ENCODE peak calls at places on chromosomes 5 and 9, in nine cellular contexts. One of them, this sample, is unnamed.
A peak's percentile ranks its signal among the peaks of the same experiment; 100 is the strongest.

GRCh38 chr5:1393571-1394501 is 48.9 kb upstream of the CLPTM1L start:
- DNase-seq in GM23338: no peak
- DNase-seq in HepG2: no peak
- DNase-seq in Panc1: no peak
- DNase-seq in HL-60: no peak
- DNase-seq in breast epithelium: no peak
- DNase-seq in stomach: no peak
- DNase-seq in SK-N-SH: no peak
- DNase-seq in sigmoid colon: no peak
- DNase-seq in this sample: no peak

GRCh38 chr9:89899476-89900047 is 294.8 kb downstream of the GADD45G start:
- DNase-seq in Panc1: no peak
- DNase-seq in sigmoid colon: no peak
- DNase-seq in stomach: no peak
- DNase-seq in GM23338: peak; percentile 4
- DNase-seq in breast epithelium: no peak
- DNase-seq in SK-N-SH: no peak
- DNase-seq in HepG2: peak; percentile 21
- DNase-seq in HL-60: no peak
- DNase-seq in this sample: no peak

GRCh38 chr5:176373100-176373818 is 8.0 kb downstream of the ARL10 start:
- DNase-seq in sigmoid colon: peak; percentile 70
- DNase-seq in HepG2: no peak
- DNase-seq in Panc1: no peak
- DNase-seq in HL-60: no peak
- DNase-seq in stomach: no peak
- DNase-seq in breast epithelium: no peak
- DNase-seq in SK-N-SH: no peak
- DNase-seq in GM23338: no peak
- DNase-seq in this sample: no peak

GRCh38 chr9:13274901-13275641 is 4.4 kb downstream of the MPDZ start:
- DNase-seq in HL-60: no peak
- DNase-seq in GM23338: peak; percentile 21
- DNase-seq in sigmoid colon: no peak
- DNase-seq in stomach: no peak
- DNase-seq in SK-N-SH: peak; percentile 29
- DNase-seq in HepG2: no peak
- DNase-seq in breast epithelium: no peak
- DNase-seq in Panc1: no peak
- DNase-seq in this sample: no peak

GRCh38 chr5:159746707-159747106 is 169.6 kb upstream of the ADRA1B start:
- DNase-seq in SK-N-SH: no peak
- DNase-seq in breast epithelium: no peak
- DNase-seq in sigmoid colon: no peak
- DNase-seq in stomach: no peak
- DNase-seq in Panc1: no peak
- DNase-seq in HL-60: no peak
- DNase-seq in GM23338: no peak
- DNase-seq in HepG2: no peak
- DNase-seq in this sample: no peak

GRCh38 chr9:88953401-88954029 is 37.8 kb upstream of the S1PR3 start:
- DNase-seq in GM23338: no peak
- DNase-seq in Panc1: no peak
- DNase-seq in HepG2: peak; percentile 5
- DNase-seq in SK-N-SH: no peak
- DNase-seq in HL-60: no peak
- DNase-seq in sigmoid colon: no peak
- DNase-seq in stomach: no peak
- DNase-seq in breast epithelium: no peak
- DNase-seq in this sample: no peak

GRCh38 chr9:81150016-81150625 is 539.2 kb downstream of the TLE1 start:
- DNase-seq in GM23338: no peak
- DNase-seq in HepG2: no peak
- DNase-seq in breast epithelium: no peak
- DNase-seq in stomach: no peak
- DNase-seq in SK-N-SH: no peak
- DNase-seq in HL-60: no peak
- DNase-seq in Panc1: no peak
- DNase-seq in sigmoid colon: no peak
- DNase-seq in this sample: no peak

GRCh38 chr5:40046792-40047191 is 622.0 kb upstream of the DAB2 start:
- DNase-seq in GM23338: no peak
- DNase-seq in breast epithelium: no peak
- DNase-seq in HL-60: no peak
- DNase-seq in SK-N-SH: no peak
- DNase-seq in Panc1: no peak
- DNase-seq in sigmoid colon: no peak
- DNase-seq in HepG2: no peak
- DNase-seq in stomach: no peak
- DNase-seq in this sample: no peak

GRCh38 chr9:3173374-3173773 is 329.5 kb upstream of the PUM3 start:
- DNase-seq in SK-N-SH: no peak
- DNase-seq in HepG2: no peak
- DNase-seq in GM23338: no peak
- DNase-seq in Panc1: no peak
- DNase-seq in HL-60: no peak
- DNase-seq in sigmoid colon: no peak
- DNase-seq in stomach: no peak
- DNase-seq in breast epithelium: no peak
- DNase-seq in this sample: no peak

GRCh38 chr9:91547076-91547475 is 123.4 kb upstream of the NFIL3 start:
- DNase-seq in sigmoid colon: no peak
- DNase-seq in Panc1: no peak
- DNase-seq in HL-60: no peak
- DNase-seq in SK-N-SH: no peak
- DNase-seq in GM23338: no peak
- DNase-seq in breast epithelium: no peak
- DNase-seq in stomach: no peak
- DNase-seq in HepG2: no peak
- DNase-seq in this sample: no peak

GRCh38 chr9:98031935-98032334 is 24.6 kb upstream of the NANS start:
- DNase-seq in GM23338: no peak
- DNase-seq in Panc1: no peak
- DNase-seq in breast epithelium: no peak
- DNase-seq in HL-60: no peak
- DNase-seq in HepG2: no peak
- DNase-seq in SK-N-SH: no peak
- DNase-seq in sigmoid colon: no peak
- DNase-seq in stomach: no peak
- DNase-seq in this sample: no peak

DNA sequence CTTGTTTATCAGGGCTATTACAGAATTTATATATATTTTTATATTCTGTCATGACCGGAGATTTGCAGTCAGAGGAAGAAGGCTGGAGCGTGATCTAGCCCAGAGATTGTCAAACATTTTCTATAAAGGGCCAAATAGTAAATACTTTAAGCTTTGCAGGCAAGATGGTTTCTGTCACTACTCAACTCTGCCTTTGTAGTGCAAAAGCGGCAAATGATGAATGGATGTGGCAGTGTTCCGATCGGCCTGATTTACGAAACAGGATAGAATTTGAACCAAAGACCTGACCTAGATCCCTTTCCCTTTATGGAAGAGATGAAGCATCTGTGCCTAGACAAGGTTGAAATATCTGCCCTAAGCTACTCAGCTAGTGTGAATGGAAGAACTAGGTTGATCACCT is 209.5 kb downstream of the YTHDC2 start:
- DNase-seq in HL-60: no peak
- DNase-seq in stomach: no peak
- DNase-seq in HepG2: no peak
- DNase-seq in SK-N-SH: no peak
- DNase-seq in Panc1: no peak
- DNase-seq in breast epithelium: no peak
- DNase-seq in sigmoid colon: no peak
- DNase-seq in GM23338: no peak
- DNase-seq in this sample: no peak
- TF ChIP-seq POLR2AphosphoS5 in HL-60: no peak
- TF ChIP-seq POLR2AphosphoS5 in stomach: no peak
- TF ChIP-seq POLR2AphosphoS5 in HepG2: no peak
- TF ChIP-seq POLR2AphosphoS5 in SK-N-SH: no peak
- TF ChIP-seq POLR2AphosphoS5 in Panc1: no peak
- TF ChIP-seq POLR2AphosphoS5 in breast epithelium: no peak
- TF ChIP-seq POLR2AphosphoS5 in sigmoid colon: peak; percentile 86
- TF ChIP-seq POLR2AphosphoS5 in GM23338: no peak
- TF ChIP-seq POLR2AphosphoS5 in this sample: no peak

GRCh38 chr9:136292591-136293448 is 11.1 kb downstream of the CCDC187 start:
- DNase-seq in HL-60: no peak
- DNase-seq in SK-N-SH: peak; percentile 67
- DNase-seq in HepG2: no peak
- DNase-seq in breast epithelium: no peak
- DNase-seq in Panc1: no peak
- DNase-seq in stomach: peak; percentile 43
- DNase-seq in sigmoid colon: no peak
- DNase-seq in GM23338: no peak
- DNase-seq in this sample: no peak

GRCh38 chr9:136295537-136296433 is 8.1 kb downstream of the CCDC187 start:
- DNase-seq in breast epithelium: no peak
- DNase-seq in HepG2: peak; percentile 37
- DNase-seq in HL-60: no peak
- DNase-seq in GM23338: no peak
- DNase-seq in sigmoid colon: no peak
- DNase-seq in SK-N-SH: no peak
- DNase-seq in Panc1: no peak
- DNase-seq in stomach: no peak
- DNase-seq in this sample: no peak

GRCh38 chr9:136295055-136295454 is 8.8 kb downstream of the CCDC187 start:
- DNase-seq in Panc1: no peak
- DNase-seq in GM23338: no peak
- DNase-seq in stomach: no peak
- DNase-seq in sigmoid colon: no peak
- DNase-seq in breast epithelium: no peak
- DNase-seq in HepG2: no peak
- DNase-seq in SK-N-SH: no peak
- DNase-seq in HL-60: no peak
- DNase-seq in this sample: no peak

GRCh38 chr9:136293476-136294077 is 10.3 kb downstream of the CCDC187 start:
- DNase-seq in HL-60: no peak
- DNase-seq in sigmoid colon: no peak
- DNase-seq in HepG2: no peak
- DNase-seq in breast epithelium: no peak
- DNase-seq in stomach: no peak
- DNase-seq in GM23338: no peak
- DNase-seq in Panc1: no peak
- DNase-seq in SK-N-SH: no peak
- DNase-seq in this sample: no peak

DNA sequence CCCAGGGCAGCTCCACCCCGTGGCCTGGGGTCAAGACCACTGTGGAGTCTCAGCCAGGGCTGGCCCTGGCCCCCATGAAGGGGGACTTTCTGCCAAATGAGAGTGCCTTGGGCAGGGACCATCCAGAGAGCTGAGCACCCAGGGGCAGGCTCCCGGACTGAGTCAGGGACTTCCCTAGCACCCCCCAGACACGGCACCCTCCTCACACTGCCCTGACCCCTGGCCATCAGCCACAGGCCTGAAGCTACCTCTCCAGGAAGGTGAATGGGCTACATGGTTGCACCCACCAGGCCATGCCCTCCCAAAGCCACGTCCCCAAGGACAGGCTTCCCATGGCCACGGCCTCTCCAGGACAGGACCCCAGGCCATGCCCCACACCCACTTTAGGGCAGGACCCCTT is 9.5 kb downstream of the CCDC187 start:
- DNase-seq in GM23338: no peak
- DNase-seq in Panc1: no peak
- DNase-seq in HL-60: no peak
- DNase-seq in breast epithelium: no peak
- DNase-seq in stomach: no peak
- DNase-seq in HepG2: no peak
- DNase-seq in SK-N-SH: no peak
- DNase-seq in sigmoid colon: no peak
- DNase-seq in this sample: no peak
- H3K27ac ChIP-seq in GM23338: no peak overlapping the region
- H3K27ac ChIP-seq in Panc1: no peak overlapping the region
- H3K27ac ChIP-seq in HL-60: no peak overlapping the region
- H3K27ac ChIP-seq in breast epithelium: no peak overlapping the region
- H3K27ac ChIP-seq in stomach: no peak overlapping the region
- H3K27ac ChIP-seq in HepG2: no peak overlapping the region
- H3K27ac ChIP-seq in SK-N-SH: no peak overlapping the region
- H3K27ac ChIP-seq in sigmoid colon: no peak overlapping the region
- H3K27ac ChIP-seq in this sample: no peak overlapping the region

GRCh38 chr9:69173891-69174644 is at the start of gene TJP2:
- DNase-seq in Panc1: no peak
- DNase-seq in GM23338: peak; percentile 74
- DNase-seq in breast epithelium: peak; percentile 65
- DNase-seq in HepG2: peak; percentile 54
- DNase-seq in SK-N-SH: peak; percentile 87
- DNase-seq in HL-60: peak; percentile 68
- DNase-seq in sigmoid colon: peak; percentile 82
- DNase-seq in stomach: peak; percentile 40
- DNase-seq in this sample: no peak
- TF ChIP-seq POLR2AphosphoS5 in Panc1: peak; percentile 7
- TF ChIP-seq POLR2AphosphoS5 in GM23338: peak; percentile 34
- TF ChIP-seq POLR2AphosphoS5 in breast epithelium: no peak
- TF ChIP-seq POLR2AphosphoS5 in HepG2: no peak
- TF ChIP-seq POLR2AphosphoS5 in SK-N-SH: no peak
- TF ChIP-seq POLR2AphosphoS5 in HL-60: no peak
- TF ChIP-seq POLR2AphosphoS5 in sigmoid colon: no peak
- TF ChIP-seq POLR2AphosphoS5 in stomach: no peak
- TF ChIP-seq POLR2AphosphoS5 in this sample: no peak

GRCh38 chr5:157924931-157925729 is 66.2 kb upstream of the CLINT1 start:
- DNase-seq in HepG2: no peak
- DNase-seq in SK-N-SH: no peak
- DNase-seq in sigmoid colon: no peak
- DNase-seq in GM23338: no peak
- DNase-seq in breast epithelium: no peak
- DNase-seq in Panc1: no peak
- DNase-seq in HL-60: no peak
- DNase-seq in stomach: no peak
- DNase-seq in this sample: no peak
- H3K27ac ChIP-seq in HepG2: no peak overlapping the region
- H3K27ac ChIP-seq in SK-N-SH: no peak overlapping the region
- H3K27ac ChIP-seq in sigmoid colon: no peak overlapping the region
- H3K27ac ChIP-seq in GM23338: no peak overlapping the region
- H3K27ac ChIP-seq in breast epithelium: no peak overlapping the region
- H3K27ac ChIP-seq in Panc1: no peak overlapping the region
- H3K27ac ChIP-seq in HL-60: no peak overlapping the region
- H3K27ac ChIP-seq in stomach: peak overlapping the region; percentile 64
- H3K27ac ChIP-seq in this sample: peak overlapping the region; percentile 40

DNA sequence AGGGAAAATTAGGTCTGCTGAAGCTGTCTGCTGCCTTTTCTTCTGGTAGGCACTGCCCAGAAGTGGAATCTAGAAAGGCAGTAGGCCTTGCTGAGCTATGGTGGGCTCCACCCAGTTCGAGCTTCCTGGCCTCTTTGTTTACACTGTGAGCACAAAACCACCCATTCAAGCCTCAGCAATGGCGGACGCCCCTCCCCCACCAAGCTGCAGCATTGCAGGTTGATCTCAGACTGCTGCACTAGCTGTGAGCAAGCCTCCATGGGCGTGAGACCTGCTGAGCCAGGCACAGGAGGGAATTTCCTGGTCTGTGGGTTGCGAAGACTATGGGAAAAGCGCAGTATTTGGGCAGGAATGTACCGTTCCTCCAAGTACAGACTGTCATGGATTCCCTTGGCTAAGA is 18.5 kb downstream of the AGTPBP1 start:
- DNase-seq in stomach: no peak
- DNase-seq in Panc1: no peak
- DNase-seq in breast epithelium: no peak
- DNase-seq in HepG2: peak; percentile 90
- DNase-seq in GM23338: peak; percentile 86
- DNase-seq in sigmoid colon: no peak
- DNase-seq in HL-60: no peak
- DNase-seq in SK-N-SH: no peak
- DNase-seq in this sample: no peak
- TF ChIP-seq POLR2AphosphoS5 in stomach: no peak
- TF ChIP-seq POLR2AphosphoS5 in Panc1: no peak
- TF ChIP-seq POLR2AphosphoS5 in breast epithelium: no peak
- TF ChIP-seq POLR2AphosphoS5 in HepG2: no peak
- TF ChIP-seq POLR2AphosphoS5 in GM23338: peak; percentile 41
- TF ChIP-seq POLR2AphosphoS5 in sigmoid colon: no peak
- TF ChIP-seq POLR2AphosphoS5 in HL-60: no peak
- TF ChIP-seq POLR2AphosphoS5 in SK-N-SH: no peak
- TF ChIP-seq POLR2AphosphoS5 in this sample: no peak